ENCODE peak calls at places on chromosome X, in nine cellular contexts. M is colonic mucosa; T is fibroblast of lung; P is cardiac muscle cell; O is AG04450; S is brain microvascular endothelial cell; Z is CD4-positive, alpha-beta memory T cell; E is uterus; J is neuronal stem cell. D is an unnamed sample.

GRCh38 chrX:72620550-72621145 is 48.0 kb upstream of the HDAC8 start:
- DNase-seq in J (no peak), O (peak), M (peak), S (peak), T (peak), E (peak), P (no peak), Z (no peak), D (peak)

GRCh38 chrX:119389854-119390501 is 9.2 kb upstream of the SLC25A43 start:
- DNase-seq in E (no peak), S (no peak), T (no peak), O (no peak), M (no peak), P (no peak), J (no peak), Z (no peak), D (no peak)

GRCh38 chrX:37350034-37350365 is 836 bp downstream of the PRRG1 start:
- DNase-seq in T (peak), J (no peak), P (no peak), S (no peak), E (no peak), Z (no peak), O (no peak), M (no peak), D (no peak)

GRCh38 chrX:130120321-130120731 is 10.0 kb upstream of the ELF4 start:
- DNase-seq in T (no peak), O (no peak), Z (no peak), S (no peak), J (no peak), P (peak), M (no peak), E (no peak), D (no peak)

GRCh38 chrX:10015711-10016515 is 48.8 kb downstream of the CLDN34 start:
- DNase-seq in M (peak), P (peak), J (no peak), T (peak), Z (no peak), S (no peak), E (peak), O (no peak), D (no peak)

GRCh38 chrX:57817302-57817701 is 93.0 kb downstream of the ZXDA start:
- DNase-seq in E (no peak), M (no peak), S (no peak), O (no peak), T (no peak), P (no peak), Z (no peak), J (no peak), D (no peak)

GRCh38 chrX:34578237-34578636 is 78.8 kb downstream of the TMEM47 start:
- DNase-seq in M (no peak), T (peak), E (no peak), S (peak), Z (no peak), O (peak), P (peak), J (peak), D (no peak)

GRCh38 chrX:22378296-22378695 is 105.6 kb downstream of the CBLL2 start:
- DNase-seq in M (no peak), Z (no peak), J (no peak), P (no peak), E (no peak), O (no peak), S (no peak), T (peak), D (no peak)

GRCh38 chrX:4570141-4570540 is 856.7 kb upstream of the PRKX start:
- DNase-seq in S (no peak), Z (no peak), E (no peak), M (no peak), J (no peak), P (no peak), O (no peak), T (no peak), D (no peak)

GRCh38 chrX:118975831-118976598 is 1.6 kb downstream of the LONRF3 start:
- DNase-seq in Z (peak), S (no peak), O (no peak), M (peak), T (peak), J (no peak), E (peak), P (peak), D (no peak)

GRCh38 chrX:115289465-115289864 is at the start of gene LUZP4:
- DNase-seq in T (no peak), O (no peak), Z (no peak), S (no peak), P (no peak), E (no peak), M (no peak), J (no peak), D (no peak)

GRCh38 chrX:2823795-2824386 is 4.8 kb upstream of the GYG2 start:
- DNase-seq in Z (no peak), J (no peak), T (no peak), S (no peak), O (no peak), E (no peak), M (peak), P (no peak), D (no peak)

GRCh38 chrX:139086243-139086642 is 374.7 kb upstream of the FGF13 start:
- DNase-seq in J (no peak), T (no peak), E (no peak), Z (no peak), P (no peak), M (no peak), O (no peak), S (no peak), D (no peak)

GRCh38 chrX:118239471-118239870 is 106.4 kb upstream of the WDR44 start:
- DNase-seq in O (no peak), S (no peak), Z (no peak), M (no peak), P (no peak), T (peak), J (no peak), E (no peak), D (no peak)

GRCh38 chrX:3271485-3272186 is 74.8 kb downstream of the MXRA5 start:
- DNase-seq in E (no peak), P (no peak), S (peak), T (peak), O (no peak), Z (no peak), J (no peak), M (no peak), D (no peak)

GRCh38 chrX:106862972-106863688 is 40.0 kb downstream of the RIPPLY1 start:
- DNase-seq in S (peak), M (peak), O (no peak), E (no peak), J (peak), Z (peak), T (no peak), P (peak), D (no peak)

GRCh38 chrX:8743126-8743732 is 11.3 kb upstream of the ANOS1 start:
- DNase-seq in M (peak), S (peak), Z (peak), T (no peak), O (no peak), J (no peak), E (no peak), P (peak), D (no peak)

GRCh38 chrX:40465735-40466551 is 114.8 kb upstream of the ATP6AP2 start:
- DNase-seq in P (no peak), T (no peak), O (no peak), S (no peak), J (no peak), M (no peak), Z (no peak), E (no peak), D (no peak)

GRCh38 chrX:11450354-11450753 is 157.1 kb downstream of the AMELX start:
- DNase-seq in E (no peak), O (no peak), P (no peak), M (no peak), T (peak), Z (no peak), S (no peak), J (no peak), D (no peak)

GRCh38 chrX:125266153-125266660 is 53.5 kb upstream of the TEX13C start:
- DNase-seq in S (no peak), M (no peak), P (no peak), T (no peak), E (no peak), Z (no peak), J (no peak), O (no peak), D (no peak)

GRCh38 chrX:134418317-134419113 is 41.5 kb upstream of the HPRT1 start:
- DNase-seq in S (no peak), P (no peak), E (no peak), O (no peak), J (no peak), T (no peak), M (peak), Z (no peak), D (no peak)

GRCh38 chrX:129403974-129404669 is 119.2 kb downstream of the SMARCA1 start:
- DNase-seq in S (no peak), M (no peak), E (no peak), T (peak), Z (no peak), J (no peak), O (no peak), P (no peak), D (no peak)

GRCh38 chrX:10628906-10629305 is 8.5 kb upstream of the MID1 start:
- DNase-seq in P (no peak), S (no peak), E (no peak), O (no peak), Z (no peak), T (peak), J (no peak), M (no peak), D (no peak)

GRCh38 chrX:12946838-12947544 is 27.9 kb upstream of the TMSB4X start:
- DNase-seq in E (peak), Z (peak), P (peak), S (peak), J (peak), T (peak), M (peak), O (peak), D (peak)

GRCh38 chrX:79290596-79290995 is 76.5 kb downstream of the ITM2A start:
- DNase-seq in P (no peak), E (no peak), O (no peak), T (no peak), Z (no peak), J (no peak), M (no peak), S (no peak), D (no peak)

GRCh38 chrX:108439434-108439883 is at the start of gene COL4A5:
- DNase-seq in M (no peak), O (peak), J (peak), E (peak), Z (no peak), S (peak), P (peak), T (peak), D (peak)

GRCh38 chrX:2766921-2767320 is 15.1 kb downstream of the XG start:
- DNase-seq in E (no peak), M (no peak), P (no peak), O (no peak), J (no peak), T (no peak), Z (no peak), S (no peak), D (no peak)

GRCh38 chrX:24117288-24117687 is 32.2 kb upstream of the ZFX start:
- DNase-seq in S (peak), T (peak), J (no peak), E (peak), O (peak), Z (no peak), M (peak), P (no peak), D (no peak)

GRCh38 chrX:9494806-9495205 is 29.9 kb downstream of the TBL1X start:
- DNase-seq in J (no peak), E (peak), Z (no peak), P (no peak), S (no peak), T (peak), O (no peak), M (no peak), D (no peak)

GRCh38 chrX:146278381-146278780 is 460.8 kb downstream of the SLITRK2 start:
- DNase-seq in S (no peak), P (peak), O (no peak), Z (no peak), J (no peak), T (no peak), E (no peak), M (no peak), D (no peak)

GRCh38 chrX:12868747-12869146 is 1.9 kb downstream of the TLR7 start:
- DNase-seq in J (no peak), E (no peak), T (no peak), Z (no peak), P (no peak), S (no peak), O (no peak), M (no peak), D (no peak)

GRCh38 chrX:154731881-154732280 is 19.0 kb downstream of the GAB3 start:
- DNase-seq in M (no peak), E (no peak), S (peak), P (no peak), O (no peak), J (no peak), T (no peak), Z (no peak), D (no peak)
- H3K27ac ChIP-seq in M (no peak), E (no peak), S (peak), P (no peak), O (no peak), J (no peak), T (no peak), Z (peak), D (no peak)

GRCh38 chrX:132023896-132024386 is 839 bp downstream of the STK26 start:
- DNase-seq in T (no peak), M (peak), P (peak), J (peak), Z (peak), E (peak), S (no peak), O (no peak), D (no peak)

GRCh38 chrX:132022863-132023116 is 312 bp upstream of the STK26 start:
- DNase-seq in P (no peak), O (no peak), S (no peak), Z (no peak), M (no peak), E (no peak), T (no peak), J (no peak), D (no peak)

GRCh38 chrX:132022115-132022862 is 813 bp upstream of the STK26 start:
- DNase-seq in T (no peak), O (no peak), J (no peak), S (no peak), Z (peak), M (peak), E (no peak), P (peak), D (no peak)

GRCh38 chrX:132023117-132023895 is at the start of gene STK26:
- DNase-seq in T (peak), E (peak), Z (peak), P (peak), S (peak), J (peak), O (no peak), M (peak), D (no peak)

GRCh38 chrX:132025085-132025484 is 2.0 kb downstream of the STK26 start:
- DNase-seq in M (no peak), Z (no peak), T (no peak), O (no peak), S (no peak), E (no peak), P (peak), J (no peak), D (no peak)
- H3K27ac ChIP-seq in M (no peak), Z (no peak), T (no peak), O (no peak), S (no peak), E (no peak), P (peak), J (no peak), D (no peak)

GRCh38 chrX:1592863-1593201 is 1.4 kb downstream of the AKAP17A start:
- DNase-seq in J (no peak), P (no peak), S (no peak), M (no peak), O (no peak), E (no peak), T (no peak), Z (no peak), D (no peak)

GRCh38 chrX:1595711-1596060 is 4.3 kb downstream of the AKAP17A start:
- DNase-seq in S (no peak), T (no peak), P (no peak), J (no peak), M (no peak), O (no peak), E (no peak), Z (no peak), D (no peak)

GRCh38 chrX:1592128-1592862 is 891 bp downstream of the AKAP17A start:
- DNase-seq in J (no peak), E (no peak), P (peak), T (peak), Z (no peak), S (peak), M (peak), O (no peak), D (no peak)

GRCh38 chrX:1591863-1592127 is 391 bp downstream of the AKAP17A start:
- DNase-seq in M (peak), S (no peak), P (peak), T (no peak), E (no peak), Z (no peak), O (no peak), J (no peak), D (no peak)

DNA sequence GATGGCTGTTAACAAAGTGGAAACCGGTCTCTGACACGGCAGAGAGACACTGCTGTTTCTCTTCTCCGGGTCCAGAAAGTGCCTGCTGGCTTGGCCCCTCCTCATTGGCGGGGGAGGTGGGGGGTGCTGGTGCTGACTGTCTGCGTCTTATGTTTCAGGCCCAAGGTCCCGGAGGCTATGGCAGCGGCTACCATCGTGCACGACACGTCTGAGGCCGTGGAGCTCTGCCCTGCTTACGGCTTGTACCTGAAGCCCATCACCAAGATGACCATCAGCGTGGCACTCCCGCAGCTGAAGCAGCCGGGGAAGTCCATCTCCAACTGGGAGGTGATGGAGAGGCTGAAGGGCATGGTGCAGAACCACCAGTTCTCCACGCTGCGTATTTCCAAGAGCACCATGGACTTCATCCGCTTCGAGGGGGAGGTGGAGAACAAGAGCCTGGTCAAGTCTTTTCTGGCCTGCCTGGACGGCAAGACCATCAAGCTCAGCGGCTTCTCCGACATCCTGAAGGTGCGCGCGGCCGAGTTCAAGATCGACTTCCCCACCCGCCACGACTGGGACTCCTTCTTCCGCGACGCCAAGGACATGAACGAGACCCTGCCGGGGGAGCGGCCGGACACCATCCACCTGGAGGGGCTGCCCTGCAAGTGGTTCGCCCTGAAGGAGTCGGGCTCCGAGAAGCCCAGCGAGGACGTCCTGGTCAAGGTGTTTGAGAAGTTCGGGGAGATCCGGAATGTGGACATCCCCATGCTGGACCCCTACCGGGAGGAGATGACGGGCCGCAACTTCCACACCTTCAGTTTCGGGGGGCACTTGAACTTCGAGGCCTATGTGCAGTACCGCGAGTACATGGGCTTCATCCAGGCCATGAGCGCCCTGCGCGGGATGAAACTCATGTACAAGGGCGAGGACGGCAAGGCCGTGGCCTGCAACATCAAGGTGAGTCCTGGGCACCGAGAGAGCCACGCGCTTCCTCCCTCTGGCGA is 2.2 kb downstream of the AKAP17A start:
- DNase-seq in P (no peak), T (no peak), J (no peak), Z (no peak), S (no peak), M (no peak), O (no peak), E (no peak), D (no peak)
- H3K27ac ChIP-seq in P (peak), T (no peak), J (no peak), Z (peak), S (no peak), M (no peak), O (no peak), E (no peak), D (peak)

DNA sequence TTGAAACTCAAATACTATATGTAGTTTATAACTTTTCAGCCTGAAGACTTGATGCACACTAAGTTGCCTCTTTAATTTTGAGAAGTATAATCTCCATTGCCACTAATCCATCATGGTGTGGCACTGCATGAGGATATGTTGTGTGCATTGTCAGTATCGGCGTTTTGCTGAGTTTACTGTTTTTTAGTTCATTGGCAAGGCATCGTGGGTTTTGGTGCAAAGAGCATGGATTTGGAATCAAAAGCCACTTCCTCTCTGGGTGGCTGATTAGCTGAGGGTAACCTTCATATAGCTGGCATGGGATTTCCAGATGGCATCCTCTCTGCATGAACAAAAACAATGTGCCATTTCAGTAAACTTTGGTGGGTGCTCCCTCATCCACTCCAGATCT is 38.7 kb downstream of the FHL1 start:
- DNase-seq in P (no peak), M (no peak), T (no peak), J (no peak), S (no peak), E (no peak), Z (no peak), O (no peak), D (no peak)
- H3K27ac ChIP-seq in P (no peak), M (no peak), T (no peak), J (no peak), S (no peak), E (peak), Z (no peak), O (no peak), D (no peak)

D was measured in epithelial cell of prostate.